ENCODE peak calls at places on chromosome 4, in seven cellular contexts. One of them, this sample, is unnamed.
A peak's percentile ranks its signal among the peaks of the same experiment; 100 is the strongest.

GRCh38 chr4:17717301-17717700 is 64.1 kb downstream of the FAM184B start:
- DNase-seq in sigmoid colon: no peak
- DNase-seq in stomach: no peak
- DNase-seq in tibial nerve: no peak
- DNase-seq in K562: no peak
- DNase-seq in SK-N-SH: no peak
- DNase-seq in HepG2: no peak
- DNase-seq in this sample: no peak

GRCh38 chr4:88242144-88242543 is 42.2 kb downstream of the PPM1K start:
- DNase-seq in sigmoid colon: no peak
- DNase-seq in stomach: no peak
- DNase-seq in tibial nerve: no peak
- DNase-seq in K562: no peak
- DNase-seq in SK-N-SH: no peak
- DNase-seq in HepG2: peak; percentile 55
- DNase-seq in this sample: no peak

GRCh38 chr4:182494103-182494502 is 250.9 kb downstream of the TENM3 start:
- DNase-seq in sigmoid colon: no peak
- DNase-seq in stomach: no peak
- DNase-seq in tibial nerve: no peak
- DNase-seq in K562: no peak
- DNase-seq in SK-N-SH: no peak
- DNase-seq in HepG2: no peak
- DNase-seq in this sample: no peak

GRCh38 chr4:157005193-157005592 is 33.6 kb upstream of the PDGFC start:
- DNase-seq in sigmoid colon: no peak
- DNase-seq in stomach: no peak
- DNase-seq in tibial nerve: no peak
- DNase-seq in K562: no peak
- DNase-seq in SK-N-SH: no peak
- DNase-seq in HepG2: no peak
- DNase-seq in this sample: no peak

GRCh38 chr4:19381068-19381467 is 870.6 kb upstream of the SLIT2 start:
- DNase-seq in sigmoid colon: no peak
- DNase-seq in stomach: no peak
- DNase-seq in tibial nerve: no peak
- DNase-seq in K562: no peak
- DNase-seq in SK-N-SH: no peak
- DNase-seq in HepG2: no peak
- DNase-seq in this sample: no peak

GRCh38 chr4:119189638-119190037 is 22.9 kb upstream of the USP53 start:
- DNase-seq in sigmoid colon: no peak
- DNase-seq in stomach: no peak
- DNase-seq in tibial nerve: no peak
- DNase-seq in K562: no peak
- DNase-seq in SK-N-SH: no peak
- DNase-seq in HepG2: no peak
- DNase-seq in this sample: no peak

GRCh38 chr4:140156529-140157171 is 2.7 kb upstream of the MAML3 start:
- DNase-seq in sigmoid colon: no peak
- DNase-seq in stomach: no peak
- DNase-seq in tibial nerve: no peak
- DNase-seq in K562: no peak
- DNase-seq in SK-N-SH: no peak
- DNase-seq in HepG2: no peak
- DNase-seq in this sample: no peak

GRCh38 chr4:183182873-183183725 is 84.0 kb downstream of the WWC2 start:
- DNase-seq in sigmoid colon: no peak
- DNase-seq in stomach: no peak
- DNase-seq in tibial nerve: peak; percentile 16
- DNase-seq in K562: no peak
- DNase-seq in SK-N-SH: no peak
- DNase-seq in HepG2: peak; percentile 86
- DNase-seq in this sample: peak; percentile 47

GRCh38 chr4:65668201-65669007 is 1.9 kb downstream of the EPHA5 start:
- DNase-seq in sigmoid colon: peak; percentile 63
- DNase-seq in stomach: peak; percentile 25
- DNase-seq in tibial nerve: peak; percentile 45
- DNase-seq in K562: no peak
- DNase-seq in SK-N-SH: peak; percentile 8
- DNase-seq in HepG2: no peak
- DNase-seq in this sample: peak; percentile 25

GRCh38 chr4:11669156-11669555 is 240.5 kb upstream of the HS3ST1 start:
- DNase-seq in sigmoid colon: no peak
- DNase-seq in stomach: no peak
- DNase-seq in tibial nerve: no peak
- DNase-seq in K562: no peak
- DNase-seq in SK-N-SH: no peak
- DNase-seq in HepG2: no peak
- DNase-seq in this sample: no peak

GRCh38 chr4:173040200-173040599 is 128.4 kb upstream of the GALNT7 start:
- DNase-seq in sigmoid colon: no peak
- DNase-seq in stomach: no peak
- DNase-seq in tibial nerve: peak; percentile 9
- DNase-seq in K562: no peak
- DNase-seq in SK-N-SH: no peak
- DNase-seq in HepG2: no peak
- DNase-seq in this sample: no peak

GRCh38 chr4:134905061-134905460 is 703.5 kb upstream of the PABPC4L start:
- DNase-seq in sigmoid colon: no peak
- DNase-seq in stomach: no peak
- DNase-seq in tibial nerve: no peak
- DNase-seq in K562: no peak
- DNase-seq in SK-N-SH: no peak
- DNase-seq in HepG2: no peak
- DNase-seq in this sample: no peak

GRCh38 chr4:21753084-21753760 is 195.3 kb downstream of the KCNIP4 start:
- DNase-seq in sigmoid colon: no peak
- DNase-seq in stomach: no peak
- DNase-seq in tibial nerve: no peak
- DNase-seq in K562: no peak
- DNase-seq in SK-N-SH: peak; percentile 12
- DNase-seq in HepG2: no peak
- DNase-seq in this sample: no peak

GRCh38 chr4:75659512-75660031 is 13.6 kb downstream of the G3BP2 start:
- DNase-seq in sigmoid colon: no peak
- DNase-seq in stomach: no peak
- DNase-seq in tibial nerve: no peak
- DNase-seq in K562: no peak
- DNase-seq in SK-N-SH: no peak
- DNase-seq in HepG2: no peak
- DNase-seq in this sample: no peak

GRCh38 chr4:177220376-177220775 is 89.3 kb upstream of the NEIL3 start:
- DNase-seq in sigmoid colon: no peak
- DNase-seq in stomach: no peak
- DNase-seq in tibial nerve: no peak
- DNase-seq in K562: no peak
- DNase-seq in SK-N-SH: no peak
- DNase-seq in HepG2: no peak
- DNase-seq in this sample: no peak

GRCh38 chr4:147733614-147734344 is 1.9 kb downstream of the ARHGAP10 start:
- DNase-seq in sigmoid colon: no peak
- DNase-seq in stomach: no peak
- DNase-seq in tibial nerve: peak; percentile 48
- DNase-seq in K562: no peak
- DNase-seq in SK-N-SH: peak; percentile 24
- DNase-seq in HepG2: no peak
- DNase-seq in this sample: no peak

GRCh38 chr4:116015549-116015948 is 902.1 kb upstream of the NDST4 start:
- DNase-seq in sigmoid colon: no peak
- DNase-seq in stomach: no peak
- DNase-seq in tibial nerve: no peak
- DNase-seq in K562: no peak
- DNase-seq in SK-N-SH: no peak
- DNase-seq in HepG2: no peak
- DNase-seq in this sample: no peak

GRCh38 chr4:6360385-6360784 is 90.7 kb downstream of the WFS1 start:
- DNase-seq in sigmoid colon: no peak
- DNase-seq in stomach: no peak
- DNase-seq in tibial nerve: no peak
- DNase-seq in K562: no peak
- DNase-seq in SK-N-SH: peak; percentile 84
- DNase-seq in HepG2: no peak
- DNase-seq in this sample: no peak

GRCh38 chr4:166421556-166422156 is 548.6 kb downstream of the TLL1 start:
- DNase-seq in sigmoid colon: no peak
- DNase-seq in stomach: no peak
- DNase-seq in tibial nerve: no peak
- DNase-seq in K562: no peak
- DNase-seq in SK-N-SH: no peak
- DNase-seq in HepG2: no peak
- DNase-seq in this sample: no peak

GRCh38 chr4:24969486-24969885 is 56.6 kb upstream of the CCDC149 start:
- DNase-seq in sigmoid colon: no peak
- DNase-seq in stomach: no peak
- DNase-seq in tibial nerve: no peak
- DNase-seq in K562: no peak
- DNase-seq in SK-N-SH: no peak
- DNase-seq in HepG2: no peak
- DNase-seq in this sample: no peak

GRCh38 chr4:17559709-17560048 is 17.3 kb upstream of the LAP3 start:
- DNase-seq in sigmoid colon: no peak
- DNase-seq in stomach: no peak
- DNase-seq in tibial nerve: no peak
- DNase-seq in K562: no peak
- DNase-seq in SK-N-SH: no peak
- DNase-seq in HepG2: no peak
- DNase-seq in this sample: no peak

GRCh38 chr4:183987987-183988392 is 82.9 kb downstream of the STOX2 start:
- DNase-seq in sigmoid colon: peak; percentile 90
- DNase-seq in stomach: peak; percentile 68
- DNase-seq in tibial nerve: peak; percentile 58
- DNase-seq in K562: peak; percentile 16
- DNase-seq in SK-N-SH: peak; percentile 54
- DNase-seq in HepG2: peak; percentile 7
- DNase-seq in this sample: peak; percentile 67

GRCh38 chr4:131370846-131371245 is 1778.2 kb upstream of the PCDH10 start:
- DNase-seq in sigmoid colon: no peak
- DNase-seq in stomach: no peak
- DNase-seq in tibial nerve: no peak
- DNase-seq in K562: no peak
- DNase-seq in SK-N-SH: no peak
- DNase-seq in HepG2: no peak
- DNase-seq in this sample: no peak

GRCh38 chr4:24482871-24483270 is 101.5 kb downstream of the DHX15 start:
- DNase-seq in sigmoid colon: no peak
- DNase-seq in stomach: no peak
- DNase-seq in tibial nerve: no peak
- DNase-seq in K562: no peak
- DNase-seq in SK-N-SH: no peak
- DNase-seq in HepG2: no peak
- DNase-seq in this sample: no peak

GRCh38 chr4:38623260-38623659 is 40.7 kb upstream of the KLF3 start:
- DNase-seq in sigmoid colon: no peak
- DNase-seq in stomach: no peak
- DNase-seq in tibial nerve: no peak
- DNase-seq in K562: no peak
- DNase-seq in SK-N-SH: no peak
- DNase-seq in HepG2: no peak
- DNase-seq in this sample: no peak

GRCh38 chr4:93788712-93789111 is 39.8 kb upstream of the ATOH1 start:
- DNase-seq in sigmoid colon: no peak
- DNase-seq in stomach: no peak
- DNase-seq in tibial nerve: no peak
- DNase-seq in K562: peak; percentile 12
- DNase-seq in SK-N-SH: peak; percentile 35
- DNase-seq in HepG2: peak; percentile 7
- DNase-seq in this sample: no peak

GRCh38 chr4:156111706-156112105 is 158.0 kb upstream of the CTSO start:
- DNase-seq in sigmoid colon: no peak
- DNase-seq in stomach: no peak
- DNase-seq in tibial nerve: no peak
- DNase-seq in K562: no peak
- DNase-seq in SK-N-SH: no peak
- DNase-seq in HepG2: no peak
- DNase-seq in this sample: no peak

GRCh38 chr4:19382993-19383392 is 868.7 kb upstream of the SLIT2 start:
- DNase-seq in sigmoid colon: no peak
- DNase-seq in stomach: no peak
- DNase-seq in tibial nerve: no peak
- DNase-seq in K562: no peak
- DNase-seq in SK-N-SH: no peak
- DNase-seq in HepG2: no peak
- DNase-seq in this sample: no peak

GRCh38 chr4:15117270-15117946 is 115.1 kb downstream of the CPEB2 start:
- DNase-seq in sigmoid colon: no peak
- DNase-seq in stomach: no peak
- DNase-seq in tibial nerve: no peak
- DNase-seq in K562: no peak
- DNase-seq in SK-N-SH: no peak
- DNase-seq in HepG2: no peak
- DNase-seq in this sample: no peak
- TF ChIP-seq EP300 in sigmoid colon: no peak
- TF ChIP-seq EP300 in stomach: no peak
- TF ChIP-seq EP300 in tibial nerve: no peak
- TF ChIP-seq EP300 in K562: no peak
- TF ChIP-seq EP300 in SK-N-SH: no peak
- TF ChIP-seq EP300 in HepG2: no peak
- TF ChIP-seq EP300 in this sample: no peak

GRCh38 chr4:57093816-57094481 is 16.2 kb downstream of the IGFBP7 start:
- DNase-seq in sigmoid colon: peak; percentile 89
- DNase-seq in stomach: no peak
- DNase-seq in tibial nerve: no peak
- DNase-seq in K562: no peak
- DNase-seq in SK-N-SH: no peak
- DNase-seq in HepG2: no peak
- DNase-seq in this sample: no peak
- H3K4me1 ChIP-seq in sigmoid colon: peaks cover 80% of the 10 kb centered on the region
- H3K4me1 ChIP-seq in stomach: peaks cover 18% of the 10 kb centered on the region
- H3K4me1 ChIP-seq in tibial nerve: peaks cover 13% of the 10 kb centered on the region
- H3K4me1 ChIP-seq in K562: no peaks in the 10 kb centered on the region
- H3K4me1 ChIP-seq in SK-N-SH: peaks cover 11% of the 10 kb centered on the region
- H3K4me1 ChIP-seq in HepG2: peaks cover 10% of the 10 kb centered on the region
- H3K4me1 ChIP-seq in this sample: peaks cover 16% of the 10 kb centered on the region

GRCh38 chr4:60215906-60216305 is 984.2 kb upstream of the ADGRL3 start:
- DNase-seq in sigmoid colon: no peak
- DNase-seq in stomach: no peak
- DNase-seq in tibial nerve: no peak
- DNase-seq in K562: no peak
- DNase-seq in SK-N-SH: no peak
- DNase-seq in HepG2: no peak
- DNase-seq in this sample: no peak

GRCh38 chr4:60216752-60217151 is 983.4 kb upstream of the ADGRL3 start:
- DNase-seq in sigmoid colon: no peak
- DNase-seq in stomach: no peak
- DNase-seq in tibial nerve: no peak
- DNase-seq in K562: no peak
- DNase-seq in SK-N-SH: no peak
- DNase-seq in HepG2: no peak
- DNase-seq in this sample: no peak
- H3K36me3 ChIP-seq in sigmoid colon: no peaks in the 10 kb centered on the region
- H3K36me3 ChIP-seq in stomach: no peaks in the 10 kb centered on the region
- H3K36me3 ChIP-seq in tibial nerve: no peaks in the 10 kb centered on the region
- H3K36me3 ChIP-seq in K562: no peaks in the 10 kb centered on the region
- H3K36me3 ChIP-seq in SK-N-SH: no peaks in the 10 kb centered on the region
- H3K36me3 ChIP-seq in HepG2: no peaks in the 10 kb centered on the region
- H3K36me3 ChIP-seq in this sample: no peaks in the 10 kb centered on the region

DNA sequence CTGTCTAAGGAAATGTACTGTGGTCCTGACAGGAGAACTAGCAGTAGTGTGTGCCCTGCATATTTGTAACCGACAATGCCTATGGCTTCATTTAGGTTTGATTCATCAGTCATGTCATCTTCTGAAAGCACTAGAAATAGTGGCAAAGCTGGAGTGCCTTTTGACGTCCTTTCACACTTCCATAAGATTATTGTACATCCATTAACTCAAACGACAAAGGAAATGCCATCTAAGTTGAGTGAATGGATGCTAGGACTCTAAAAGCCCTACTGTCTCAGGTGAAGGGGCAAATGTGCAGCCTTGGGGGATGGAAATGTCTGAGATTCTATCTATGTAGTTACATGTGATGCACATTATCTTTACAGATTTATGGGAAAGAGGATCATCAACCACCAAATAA is 1473.6 kb downstream of the STIM2 start:
- DNase-seq in sigmoid colon: no peak
- DNase-seq in stomach: no peak
- DNase-seq in tibial nerve: no peak
- DNase-seq in K562: no peak
- DNase-seq in SK-N-SH: no peak
- DNase-seq in HepG2: no peak
- DNase-seq in this sample: no peak
- TF ChIP-seq EP300 in sigmoid colon: no peak
- TF ChIP-seq EP300 in stomach: no peak
- TF ChIP-seq EP300 in tibial nerve: no peak
- TF ChIP-seq EP300 in K562: no peak
- TF ChIP-seq EP300 in SK-N-SH: no peak
- TF ChIP-seq EP300 in HepG2: no peak
- TF ChIP-seq EP300 in this sample: no peak